ENCODE peak calls at places on chromosomes 6 and 20, in ten cellular contexts. L is CD8-positive, alpha-beta T cell; Y is heart left ventricle; K is BE2C; X is OCI-LY7; M is nephron progenitor cell; W is WERI-Rb-1; T is prostate gland; J is neural crest cell; U is GM13976. I is an unnamed sample.

GRCh38 chr6:108876929-108877775 is 28.9 kb downstream of the ARMC2 start:
- DNase-seq in T (no peak), W (no peak), Y (peak), X (no peak), L (no peak), K (no peak), U (no peak), J (no peak), M (no peak), I (no peak)

GRCh38 chr6:28060381-28060780 is 20.0 kb upstream of the ZNF165 start:
- DNase-seq in W (no peak), T (no peak), L (no peak), U (no peak), Y (no peak), K (no peak), J (no peak), M (no peak), X (no peak), I (no peak)

GRCh38 chr6:25006075-25006474 is 70.3 kb upstream of the RIPOR2 start:
- DNase-seq in K (no peak), W (no peak), M (no peak), J (no peak), L (no peak), U (no peak), X (no peak), Y (no peak), T (no peak), I (no peak)

GRCh38 chr20:23018941-23019340 is 16.2 kb upstream of the SSTR4 start:
- DNase-seq in L (no peak), M (no peak), W (no peak), Y (peak), K (no peak), X (no peak), U (no peak), J (no peak), T (no peak), I (no peak)

GRCh38 chr6:35077713-35078105 is 63.4 kb downstream of the TCP11 start:
- DNase-seq in K (no peak), Y (no peak), L (no peak), W (no peak), M (no peak), X (no peak), J (no peak), U (no peak), T (no peak), I (no peak)

GRCh38 chr20:11755071-11755881 is 162.4 kb upstream of the BTBD3 start:
- DNase-seq in J (no peak), U (no peak), W (no peak), T (no peak), Y (no peak), K (no peak), X (no peak), L (no peak), M (no peak), I (no peak)

GRCh38 chr6:166754218-166755030 is 127.4 kb upstream of the RPS6KA2 start:
- DNase-seq in J (no peak), K (no peak), W (no peak), T (no peak), L (no peak), M (no peak), U (no peak), Y (no peak), X (no peak), I (no peak)

GRCh38 chr20:3973705-3974104 is 41.7 kb downstream of the RNF24 start:
- DNase-seq in J (no peak), L (no peak), M (no peak), X (no peak), W (no peak), T (no peak), U (no peak), K (no peak), Y (no peak), I (no peak)

GRCh38 chr6:109507490-109508072 is 24.6 kb upstream of the ZBTB24 start:
- DNase-seq in U (no peak), X (no peak), T (no peak), K (no peak), W (no peak), M (no peak), J (no peak), Y (no peak), L (no peak), I (no peak)

GRCh38 chr6:82954937-82955577 is 110.6 kb downstream of the UBE3D start:
- DNase-seq in M (no peak), J (no peak), Y (no peak), K (no peak), L (no peak), X (peak), T (no peak), U (no peak), W (no peak), I (no peak)

GRCh38 chr20:48697845-48698491 is 129.8 kb downstream of the PREX1 start:
- DNase-seq in K (peak), X (no peak), L (no peak), Y (peak), J (no peak), U (no peak), W (no peak), M (no peak), T (peak), I (no peak)

GRCh38 chr6:144219056-144219685 is 66.0 kb upstream of the UTRN start:
- DNase-seq in K (no peak), W (no peak), J (no peak), L (no peak), Y (no peak), X (peak), U (peak), M (no peak), T (no peak), I (peak)

GRCh38 chr20:50521709-50522674 is 11.8 kb downstream of the PTPN1 start:
- DNase-seq in L (no peak), X (no peak), M (no peak), U (no peak), K (no peak), J (no peak), W (no peak), T (no peak), Y (no peak), I (no peak)

GRCh38 chr6:134447883-134448387 is 130.0 kb upstream of the SGK1 start:
- DNase-seq in L (no peak), X (no peak), Y (no peak), W (no peak), U (no peak), J (no peak), T (no peak), K (no peak), M (no peak), I (no peak)

GRCh38 chr6:148799647-148800046 is 52.8 kb downstream of the UST start:
- DNase-seq in M (no peak), L (no peak), Y (no peak), U (no peak), K (no peak), W (no peak), J (no peak), X (no peak), T (no peak), I (no peak)

GRCh38 chr6:32069878-32070515 is 31.8 kb downstream of the CYP21A2 start:
- DNase-seq in J (no peak), Y (no peak), M (no peak), U (no peak), L (no peak), W (no peak), K (no peak), X (no peak), T (no peak), I (no peak)

GRCh38 chr20:31704225-31705119 is 18.2 kb downstream of the BCL2L1 start:
- DNase-seq in L (no peak), U (no peak), M (no peak), W (no peak), X (no peak), J (no peak), T (peak), K (no peak), Y (no peak), I (no peak)

GRCh38 chr20:53384392-53384791 is 209.2 kb downstream of the ZNF217 start:
- DNase-seq in M (no peak), Y (no peak), U (no peak), K (no peak), W (no peak), J (no peak), X (no peak), L (no peak), T (no peak), I (no peak)

GRCh38 chr6:75291331-75291730 is 6.7 kb upstream of the TMEM30A start:
- DNase-seq in L (no peak), M (no peak), K (no peak), W (no peak), T (no peak), X (no peak), Y (no peak), U (no peak), J (no peak), I (no peak)

GRCh38 chr6:90368601-90369000 is 72.0 kb upstream of the BACH2 start:
- DNase-seq in M (no peak), Y (no peak), X (no peak), T (no peak), K (no peak), W (no peak), L (no peak), U (no peak), J (no peak), I (no peak)

GRCh38 chr6:83270971-83271714 is 78.0 kb downstream of the RWDD2A start:
- DNase-seq in T (no peak), K (no peak), Y (no peak), M (no peak), W (no peak), U (no peak), J (no peak), X (no peak), L (no peak), I (no peak)

GRCh38 chr6:26475823-26476729 is 18.3 kb downstream of the BTN2A1 start:
- DNase-seq in M (no peak), J (no peak), W (no peak), U (no peak), X (no peak), T (no peak), L (no peak), K (no peak), Y (no peak), I (no peak)

GRCh38 chr20:19934792-19935491 is 82.2 kb upstream of the NAA20 start:
- DNase-seq in T (peak), X (no peak), J (no peak), U (peak), W (no peak), M (no peak), L (no peak), K (no peak), Y (peak), I (peak)

GRCh38 chr6:53815381-53816119 is 20.7 kb downstream of the LRRC1 start:
- DNase-seq in J (no peak), M (no peak), X (no peak), L (no peak), Y (no peak), W (no peak), T (no peak), K (no peak), U (no peak), I (no peak)

GRCh38 chr6:10373642-10374359 is 41.1 kb downstream of the TFAP2A start:
- DNase-seq in M (no peak), K (no peak), Y (no peak), U (no peak), W (no peak), J (no peak), L (no peak), X (no peak), T (no peak), I (no peak)

GRCh38 chr6:116580198-116580597 is 8.9 kb downstream of the RWDD1 start:
- DNase-seq in L (no peak), Y (no peak), X (no peak), U (no peak), W (no peak), J (no peak), K (no peak), T (no peak), M (no peak), I (no peak)

GRCh38 chr6:81735756-81736380 is 16.6 kb downstream of the TENT5A start:
- DNase-seq in U (no peak), Y (no peak), L (no peak), M (no peak), W (no peak), J (no peak), K (no peak), T (no peak), X (no peak), I (no peak)

GRCh38 chr6:147570681-147571080 is 62.2 kb downstream of the SAMD5 start:
- DNase-seq in U (no peak), J (no peak), L (no peak), X (no peak), W (no peak), M (no peak), Y (no peak), T (no peak), K (no peak), I (no peak)
- TF ChIP-seq CTCF in U (no peak), J (no peak), L (no peak), X (no peak), W (no peak), M (no peak), Y (no peak), T (no peak), K (no peak), I (no peak)

GRCh38 chr6:73139681-73140080 is 85.6 kb downstream of the KHDC1L start:
- DNase-seq in U (no peak), J (no peak), L (no peak), T (no peak), M (no peak), X (no peak), W (no peak), Y (no peak), K (no peak), I (no peak)

GRCh38 chr6:73129653-73130443 is 95.4 kb downstream of the KHDC1L start:
- DNase-seq in W (peak), L (peak), K (peak), Y (peak), J (peak), T (peak), X (peak), U (peak), M (peak), I (peak)

GRCh38 chr6:73131706-73132105 is 93.6 kb downstream of the KHDC1L start:
- DNase-seq in J (no peak), T (no peak), M (no peak), U (no peak), K (no peak), L (no peak), Y (no peak), W (no peak), X (no peak), I (no peak)

GRCh38 chr6:73134588-73134987 is 90.7 kb downstream of the KHDC1L start:
- DNase-seq in X (peak), K (peak), M (peak), J (peak), Y (no peak), L (no peak), W (peak), U (no peak), T (no peak), I (no peak)
- TF ChIP-seq CTCF in X (peak), K (peak), M (peak), J (peak), Y (no peak), L (no peak), W (peak), U (peak), T (no peak), I (peak)

GRCh38 chr6:147508073-147508870 is at the start of gene SAMD5:
- DNase-seq in K (peak), W (peak), M (peak), Y (peak), T (peak), J (peak), L (no peak), U (peak), X (no peak), I (peak)

GRCh38 chr6:147507162-147508072 is 1.1 kb upstream of the SAMD5 start:
- DNase-seq in J (peak), K (peak), W (peak), L (no peak), T (no peak), X (no peak), M (peak), Y (peak), U (peak), I (peak)

GRCh38 chr6:147508871-147509608 is 550 bp downstream of the SAMD5 start:
- DNase-seq in M (peak), Y (no peak), J (peak), L (no peak), W (peak), U (peak), T (no peak), K (peak), X (no peak), I (peak)

GRCh38 chr6:147504848-147505247 is 3.6 kb upstream of the SAMD5 start:
- DNase-seq in X (no peak), L (no peak), M (no peak), W (no peak), U (no peak), J (no peak), K (no peak), Y (no peak), T (no peak), I (no peak)

DNA sequence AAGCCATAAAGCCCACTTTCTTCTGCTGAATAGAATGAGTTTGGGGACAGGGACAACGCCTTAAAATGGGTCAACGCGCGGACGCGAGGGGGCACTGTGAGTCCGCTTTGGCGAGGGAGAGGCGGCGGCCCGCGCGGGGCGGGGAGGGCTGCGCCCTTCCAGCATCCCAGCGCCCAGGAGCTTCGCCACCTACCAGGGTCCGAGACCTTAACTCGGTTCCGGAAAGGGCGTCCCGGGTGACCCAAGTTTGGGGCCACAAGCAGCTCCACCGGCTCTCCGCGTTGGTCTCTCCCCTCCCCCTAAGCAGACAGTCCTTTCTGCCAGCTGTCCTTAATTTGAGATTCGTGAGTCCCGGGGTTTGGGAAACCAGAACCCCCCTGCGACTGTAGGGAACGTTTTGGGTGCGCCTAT is 1.8 kb upstream of the SAMD5 start:
- DNase-seq in L (no peak), K (peak), T (peak), W (peak), J (peak), Y (peak), M (peak), X (no peak), U (peak), I (peak)
- TF ChIP-seq CTCF in L (no peak), K (peak), T (peak), W (peak), J (peak), Y (peak), M (peak), X (peak), U (peak), I (peak)

GRCh38 chr6:132401941-132402275 is 633 bp upstream of the MOXD1 start:
- DNase-seq in U (no peak), Y (no peak), W (no peak), X (no peak), T (no peak), K (no peak), M (no peak), L (no peak), J (no peak), I (no peak)

GRCh38 chr6:132400641-132401119 is 595 bp downstream of the MOXD1 start:
- DNase-seq in J (peak), L (no peak), M (peak), T (no peak), U (peak), W (no peak), Y (no peak), K (no peak), X (no peak), I (no peak)

GRCh38 chr6:132399376-132400074 is 1.8 kb downstream of the MOXD1 start:
- DNase-seq in W (no peak), T (no peak), Y (no peak), U (no peak), X (no peak), M (no peak), K (no peak), J (no peak), L (no peak), I (no peak)

GRCh38 chr6:132404330-132404729 is 3.1 kb upstream of the MOXD1 start:
- DNase-seq in U (no peak), T (no peak), Y (no peak), M (no peak), L (no peak), J (no peak), K (no peak), X (no peak), W (no peak), I (no peak)

GRCh38 chr6:132401120-132401940 is at the start of gene MOXD1:
- DNase-seq in X (no peak), J (peak), W (peak), T (no peak), M (peak), L (no peak), Y (peak), U (peak), K (peak), I (peak)
- TF ChIP-seq CTCF in X (no peak), J (peak), W (no peak), T (no peak), M (no peak), L (no peak), Y (peak), U (no peak), K (no peak), I (peak)

DNA sequence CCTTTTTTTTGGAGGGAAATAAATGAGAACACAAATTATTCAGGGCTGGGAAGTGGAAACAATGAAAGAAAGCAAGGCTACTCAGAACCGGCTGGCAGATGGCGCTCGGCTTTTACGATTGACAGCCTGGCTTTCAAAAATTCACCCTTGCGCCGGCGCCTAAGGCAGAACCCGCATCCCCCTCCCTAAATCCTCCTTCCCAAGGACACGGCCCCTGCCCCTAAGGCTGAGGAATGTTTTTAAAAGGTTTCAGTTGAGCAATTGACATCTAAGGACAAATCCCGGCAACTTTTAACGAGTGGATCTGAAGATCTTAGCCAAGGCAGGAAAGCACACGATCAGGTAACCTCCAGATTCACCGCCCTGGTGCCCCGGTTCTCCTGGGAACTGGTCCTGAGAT is 16.3 kb downstream of the GNAS start:
- DNase-seq in K (no peak), T (no peak), L (no peak), X (no peak), M (peak), J (peak), W (peak), U (no peak), Y (no peak), I (no peak)
- TF ChIP-seq CTCF in K (no peak), T (no peak), L (no peak), X (peak), M (peak), J (peak), W (peak), U (peak), Y (peak), I (peak)

GRCh38 chr6:2999621-3000455 is at the start of gene NQO2:
- DNase-seq in J (peak), X (peak), L (peak), U (peak), W (peak), T (peak), Y (peak), K (peak), M (peak), I (peak)
- TF ChIP-seq CTCF in J (no peak), X (no peak), L (no peak), U (no peak), W (peak), T (no peak), Y (peak), K (no peak), M (no peak), I (no peak)

DNA sequence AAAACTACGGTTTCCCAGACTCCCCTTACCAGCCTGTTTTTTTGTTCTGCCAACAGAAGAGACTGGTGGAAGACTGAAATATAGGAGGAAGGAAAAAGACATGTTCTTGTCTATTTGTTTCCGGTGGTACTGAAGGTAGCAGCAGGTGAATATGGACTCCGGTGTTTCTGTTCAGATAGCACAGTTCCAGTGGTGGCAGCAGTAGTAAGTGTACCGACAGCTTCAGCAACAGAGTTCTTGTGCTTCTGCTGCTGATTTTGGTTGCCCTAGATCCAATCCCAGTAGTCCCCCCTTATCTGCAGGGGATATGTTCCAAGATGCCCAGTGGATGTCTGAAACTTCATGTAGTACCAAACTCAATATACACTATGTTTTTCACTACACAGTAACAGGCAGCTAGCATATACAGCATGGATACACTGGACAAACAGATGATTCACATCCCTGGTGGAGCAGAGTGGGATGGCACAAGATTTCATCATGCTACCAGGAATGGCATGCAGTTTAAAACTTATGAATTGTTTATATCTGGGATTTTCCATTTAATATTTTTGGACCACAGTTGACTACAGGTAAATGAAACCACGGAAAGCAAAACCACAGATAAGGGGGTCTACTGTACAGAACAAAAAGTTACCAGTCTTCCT is 301.8 kb downstream of the BTBD9 start:
- DNase-seq in W (no peak), U (no peak), M (no peak), X (no peak), K (no peak), J (no peak), T (no peak), L (no peak), Y (no peak), I (no peak)
- TF ChIP-seq CTCF in W (peak), U (no peak), M (no peak), X (no peak), K (no peak), J (peak), T (no peak), L (no peak), Y (no peak), I (no peak)

I was measured in GM13977.